ENCODE peak calls at places on chromosome 1, in nine cellular contexts. L is NCI-H1436 treated with DMSO at 0.1 percent for 48 hours; X is stimulated activated CD4-positive, alpha-beta T cell treated with anti-CD3 and anti-CD28 coated beads, Interleukin-4, amount 100 ng/mL, for 48 hours; Y is activated CD8-positive, alpha-beta memory T cell treated with anti-CD3 and anti-CD28 coated beads, Interleukin-2, amount 10 ng/mL, durations not matched to agents 7 days and 5 days; J is NCI-H774; O is H54; S is fibroblast of mammary gland; K is CD4-positive, alpha-beta memory T cell; D is GM23248. R is an unnamed sample.

GRCh38 chr1:52571783-52572182 is 18.9 kb upstream of the TUT4 start:
- DNase-seq in L (no peak), X (no peak), Y (no peak), J (no peak), O (no peak), S (peak), K (no peak), D (no peak), R (no peak)

GRCh38 chr1:205344010-205344808 is 12.5 kb downstream of the KLHDC8A start:
- DNase-seq in L (no peak), X (peak), Y (no peak), J (peak), O (no peak), S (no peak), K (peak), D (peak), R (no peak)

GRCh38 chr1:89635825-89636815 is 3.2 kb downstream of the LRRC8C start:
- DNase-seq in L (no peak), X (no peak), Y (no peak), J (no peak), O (no peak), S (peak), K (no peak), D (peak), R (no peak)

GRCh38 chr1:2822621-2823145 is 21.2 kb upstream of the TTC34 start:
- DNase-seq in L (no peak), X (no peak), Y (no peak), J (no peak), O (no peak), S (no peak), K (no peak), D (no peak), R (no peak)

GRCh38 chr1:186055846-186056245 is 319.2 kb downstream of the TPR start:
- DNase-seq in L (no peak), X (no peak), Y (no peak), J (no peak), O (no peak), S (peak), K (no peak), D (peak), R (no peak)

GRCh38 chr1:197265168-197265567 is 2.9 kb upstream of the CRB1 start:
- DNase-seq in L (no peak), X (no peak), Y (no peak), J (no peak), O (no peak), S (no peak), K (no peak), D (no peak), R (no peak)

GRCh38 chr1:243850013-243850367 is at the start of gene AKT3:
- DNase-seq in L (no peak), X (no peak), Y (no peak), J (no peak), O (no peak), S (no peak), K (no peak), D (no peak), R (no peak)

GRCh38 chr1:174953657-174954435 is 45.9 kb upstream of the CACYBP start:
- DNase-seq in L (peak), X (no peak), Y (no peak), J (peak), O (no peak), S (no peak), K (no peak), D (no peak), R (no peak)

GRCh38 chr1:37931493-37932158 is 15.2 kb downstream of the INPP5B start:
- DNase-seq in L (peak), X (peak), Y (peak), J (peak), O (peak), S (peak), K (peak), D (peak), R (peak)

GRCh38 chr1:27568247-27569087 is 35.5 kb downstream of the AHDC1 start:
- DNase-seq in L (peak), X (peak), Y (peak), J (peak), O (peak), S (peak), K (peak), D (peak), R (peak)

GRCh38 chr1:180243517-180244221 is 13.6 kb downstream of the LHX4 start:
- DNase-seq in L (no peak), X (no peak), Y (no peak), J (no peak), O (peak), S (no peak), K (no peak), D (peak), R (no peak)

GRCh38 chr1:156177918-156178654 is 15.8 kb upstream of the SLC25A44 start:
- DNase-seq in L (no peak), X (no peak), Y (no peak), J (no peak), O (no peak), S (no peak), K (no peak), D (no peak), R (no peak)

GRCh38 chr1:94713472-94714141 is 106.5 kb upstream of the SLC44A3 start:
- DNase-seq in L (no peak), X (no peak), Y (no peak), J (peak), O (peak), S (peak), K (no peak), D (peak), R (no peak)

GRCh38 chr1:221925947-221926346 is 184.1 kb upstream of the DUSP10 start:
- DNase-seq in L (no peak), X (no peak), Y (no peak), J (no peak), O (no peak), S (no peak), K (no peak), D (no peak), R (no peak)

GRCh38 chr1:160855181-160855981 is 7.3 kb downstream of the CD244 start:
- DNase-seq in L (no peak), X (no peak), Y (peak), J (no peak), O (no peak), S (no peak), K (no peak), D (no peak), R (peak)

GRCh38 chr1:1075148-1075935 is 1.2 kb upstream of the RNF223 start:
- DNase-seq in L (no peak), X (no peak), Y (no peak), J (no peak), O (no peak), S (no peak), K (no peak), D (no peak), R (no peak)

GRCh38 chr1:156868341-156868740 is 7.7 kb downstream of the NTRK1 start:
- DNase-seq in L (no peak), X (no peak), Y (no peak), J (no peak), O (no peak), S (no peak), K (no peak), D (no peak), R (no peak)